ENCODE peak calls at places on chromosomes 13 and 19, in six cellular contexts. One of them, this sample, is unnamed.

GRCh38 chr19:55227241-55228014 is 1.1 kb downstream of the TMEM86B start:
- DNase-seq in cardiac fibroblast: no peak
- DNase-seq in adipocyte: no peak
- DNase-seq in neuronal stem cell: no peak
- DNase-seq in A549: no peak
- DNase-seq in cardiac muscle cell: no peak
- DNase-seq in this sample: no peak

GRCh38 chr19:34324320-34324719 is 40.7 kb upstream of the GPI start:
- DNase-seq in cardiac fibroblast: no peak
- DNase-seq in adipocyte: no peak
- DNase-seq in neuronal stem cell: no peak
- DNase-seq in A549: no peak
- DNase-seq in cardiac muscle cell: no peak
- DNase-seq in this sample: no peak

GRCh38 chr13:51734786-51735185 is 69.2 kb downstream of the DHRS12 start:
- DNase-seq in cardiac fibroblast: no peak
- DNase-seq in adipocyte: peak
- DNase-seq in neuronal stem cell: no peak
- DNase-seq in A549: no peak
- DNase-seq in cardiac muscle cell: no peak
- DNase-seq in this sample: no peak

GRCh38 chr13:77584111-77584510 is 48.6 kb downstream of the SCEL start:
- DNase-seq in cardiac fibroblast: no peak
- DNase-seq in adipocyte: no peak
- DNase-seq in neuronal stem cell: no peak
- DNase-seq in A549: no peak
- DNase-seq in cardiac muscle cell: no peak
- DNase-seq in this sample: no peak

GRCh38 chr13:114013952-114014629 is 40.2 kb upstream of the C13orf46 start:
- DNase-seq in cardiac fibroblast: no peak
- DNase-seq in adipocyte: no peak
- DNase-seq in neuronal stem cell: no peak
- DNase-seq in A549: no peak
- DNase-seq in cardiac muscle cell: no peak
- DNase-seq in this sample: no peak

GRCh38 chr13:47287291-47287751 is 390.5 kb upstream of the HTR2A start:
- DNase-seq in cardiac fibroblast: peak
- DNase-seq in adipocyte: peak
- DNase-seq in neuronal stem cell: no peak
- DNase-seq in A549: no peak
- DNase-seq in cardiac muscle cell: no peak
- DNase-seq in this sample: no peak

GRCh38 chr13:77522444-77522843 is 13.1 kb upstream of the SCEL start:
- DNase-seq in cardiac fibroblast: no peak
- DNase-seq in adipocyte: no peak
- DNase-seq in neuronal stem cell: no peak
- DNase-seq in A549: no peak
- DNase-seq in cardiac muscle cell: no peak
- DNase-seq in this sample: no peak

GRCh38 chr13:99692854-99693253 is 191.6 kb downstream of the TM9SF2 start:
- DNase-seq in cardiac fibroblast: no peak
- DNase-seq in adipocyte: no peak
- DNase-seq in neuronal stem cell: no peak
- DNase-seq in A549: no peak
- DNase-seq in cardiac muscle cell: no peak
- DNase-seq in this sample: no peak

GRCh38 chr13:93108111-93108581 is 118.5 kb upstream of the GPC6 start:
- DNase-seq in cardiac fibroblast: no peak
- DNase-seq in adipocyte: no peak
- DNase-seq in neuronal stem cell: no peak
- DNase-seq in A549: no peak
- DNase-seq in cardiac muscle cell: peak
- DNase-seq in this sample: no peak

GRCh38 chr13:29749401-29750177 is 100.8 kb downstream of the UBL3 start:
- DNase-seq in cardiac fibroblast: peak
- DNase-seq in adipocyte: peak
- DNase-seq in neuronal stem cell: no peak
- DNase-seq in A549: no peak
- DNase-seq in cardiac muscle cell: no peak
- DNase-seq in this sample: no peak

GRCh38 chr19:54967611-54968010 is 1.4 kb downstream of the NLRP2 start:
- DNase-seq in cardiac fibroblast: no peak
- DNase-seq in adipocyte: no peak
- DNase-seq in neuronal stem cell: no peak
- DNase-seq in A549: no peak
- DNase-seq in cardiac muscle cell: no peak
- DNase-seq in this sample: no peak

GRCh38 chr19:13022859-13023636 is 27.8 kb downstream of the NFIX start:
- DNase-seq in cardiac fibroblast: peak
- DNase-seq in adipocyte: peak
- DNase-seq in neuronal stem cell: no peak
- DNase-seq in A549: peak
- DNase-seq in cardiac muscle cell: peak
- DNase-seq in this sample: peak

GRCh38 chr19:589693-590395 is at the start of gene HCN2:
- DNase-seq in cardiac fibroblast: no peak
- DNase-seq in adipocyte: peak
- DNase-seq in neuronal stem cell: no peak
- DNase-seq in A549: no peak
- DNase-seq in cardiac muscle cell: no peak
- DNase-seq in this sample: no peak
- H3K4me3 ChIP-seq in cardiac fibroblast: no peak
- H3K4me3 ChIP-seq in adipocyte: no peak
- H3K4me3 ChIP-seq in neuronal stem cell: no peak
- H3K4me3 ChIP-seq in A549: peak
- H3K4me3 ChIP-seq in cardiac muscle cell: peak
- H3K4me3 ChIP-seq in this sample: no peak

DNA sequence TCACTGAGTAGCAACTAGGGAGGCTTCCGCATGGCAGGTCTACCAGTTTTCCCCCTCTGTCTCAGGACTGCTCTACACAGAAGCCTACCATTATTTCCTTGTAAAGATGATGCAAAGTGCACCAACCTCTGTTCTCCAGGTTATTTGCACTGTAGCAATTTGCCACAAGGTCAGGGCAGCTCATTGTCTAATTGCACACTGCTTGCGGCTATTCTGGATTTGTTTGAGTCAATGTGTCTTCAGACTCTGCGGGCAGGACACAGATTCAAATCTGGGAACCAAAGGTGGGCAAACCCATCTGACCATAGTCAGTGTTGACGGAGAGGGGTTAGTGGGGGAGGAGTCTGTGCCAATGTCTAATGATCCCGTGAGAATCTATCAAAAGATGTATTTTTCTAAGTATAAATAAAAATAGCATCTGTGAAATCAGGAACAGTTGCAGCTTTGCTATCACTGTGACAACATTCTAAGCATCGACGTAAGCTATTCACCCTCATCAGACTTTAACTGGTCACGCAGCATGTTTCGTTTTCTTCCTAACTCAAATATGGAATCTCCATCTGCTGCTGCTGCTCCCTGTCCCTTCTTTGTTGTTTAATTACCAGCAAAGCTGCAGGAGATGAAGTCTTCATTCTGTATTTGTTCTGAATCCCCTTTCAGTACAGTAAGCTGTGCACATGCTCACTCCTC is 26.4 kb downstream of the CYSLTR2 start:
- DNase-seq in cardiac fibroblast: no peak
- DNase-seq in adipocyte: no peak
- DNase-seq in neuronal stem cell: no peak
- DNase-seq in A549: no peak
- DNase-seq in cardiac muscle cell: no peak
- DNase-seq in this sample: no peak
- H3K4me3 ChIP-seq in cardiac fibroblast: no peak
- H3K4me3 ChIP-seq in adipocyte: no peak
- H3K4me3 ChIP-seq in neuronal stem cell: no peak
- H3K4me3 ChIP-seq in A549: no peak
- H3K4me3 ChIP-seq in cardiac muscle cell: no peak
- H3K4me3 ChIP-seq in this sample: no peak

GRCh38 chr13:110600980-110601379 is 14.4 kb upstream of the NAXD start:
- DNase-seq in cardiac fibroblast: no peak
- DNase-seq in adipocyte: no peak
- DNase-seq in neuronal stem cell: no peak
- DNase-seq in A549: no peak
- DNase-seq in cardiac muscle cell: no peak
- DNase-seq in this sample: no peak
- H3K4me3 ChIP-seq in cardiac fibroblast: no peak
- H3K4me3 ChIP-seq in adipocyte: no peak
- H3K4me3 ChIP-seq in neuronal stem cell: no peak
- H3K4me3 ChIP-seq in A549: no peak
- H3K4me3 ChIP-seq in cardiac muscle cell: no peak
- H3K4me3 ChIP-seq in this sample: no peak

GRCh38 chr19:30131722-30132291 is 189.8 kb downstream of the URI1 start:
- DNase-seq in cardiac fibroblast: no peak
- DNase-seq in adipocyte: no peak
- DNase-seq in neuronal stem cell: no peak
- DNase-seq in A549: no peak
- DNase-seq in cardiac muscle cell: no peak
- DNase-seq in this sample: no peak

GRCh38 chr19:30132312-30133075 is 190.5 kb downstream of the URI1 start:
- DNase-seq in cardiac fibroblast: no peak
- DNase-seq in adipocyte: no peak
- DNase-seq in neuronal stem cell: peak
- DNase-seq in A549: no peak
- DNase-seq in cardiac muscle cell: no peak
- DNase-seq in this sample: no peak

GRCh38 chr19:30130356-30131122 is 188.5 kb downstream of the URI1 start:
- DNase-seq in cardiac fibroblast: no peak
- DNase-seq in adipocyte: no peak
- DNase-seq in neuronal stem cell: no peak
- DNase-seq in A549: no peak
- DNase-seq in cardiac muscle cell: no peak
- DNase-seq in this sample: no peak

GRCh38 chr19:30133803-30134202 is 191.8 kb downstream of the URI1 start:
- DNase-seq in cardiac fibroblast: no peak
- DNase-seq in adipocyte: no peak
- DNase-seq in neuronal stem cell: no peak
- DNase-seq in A549: no peak
- DNase-seq in cardiac muscle cell: no peak
- DNase-seq in this sample: peak

GRCh38 chr19:30131246-30131645 is 189.2 kb downstream of the URI1 start:
- DNase-seq in cardiac fibroblast: no peak
- DNase-seq in adipocyte: no peak
- DNase-seq in neuronal stem cell: no peak
- DNase-seq in A549: no peak
- DNase-seq in cardiac muscle cell: no peak
- DNase-seq in this sample: no peak
- H3K4me3 ChIP-seq in cardiac fibroblast: no peak
- H3K4me3 ChIP-seq in adipocyte: no peak
- H3K4me3 ChIP-seq in neuronal stem cell: no peak
- H3K4me3 ChIP-seq in A549: no peak
- H3K4me3 ChIP-seq in cardiac muscle cell: no peak
- H3K4me3 ChIP-seq in this sample: no peak

GRCh38 chr13:104001766-104002165 is 935.5 kb upstream of the SLC10A2 start:
- DNase-seq in cardiac fibroblast: no peak
- DNase-seq in adipocyte: no peak
- DNase-seq in neuronal stem cell: no peak
- DNase-seq in A549: no peak
- DNase-seq in cardiac muscle cell: no peak
- DNase-seq in this sample: no peak
- H3K4me3 ChIP-seq in cardiac fibroblast: no peak
- H3K4me3 ChIP-seq in adipocyte: no peak
- H3K4me3 ChIP-seq in neuronal stem cell: no peak
- H3K4me3 ChIP-seq in A549: no peak
- H3K4me3 ChIP-seq in cardiac muscle cell: no peak
- H3K4me3 ChIP-seq in this sample: no peak

DNA sequence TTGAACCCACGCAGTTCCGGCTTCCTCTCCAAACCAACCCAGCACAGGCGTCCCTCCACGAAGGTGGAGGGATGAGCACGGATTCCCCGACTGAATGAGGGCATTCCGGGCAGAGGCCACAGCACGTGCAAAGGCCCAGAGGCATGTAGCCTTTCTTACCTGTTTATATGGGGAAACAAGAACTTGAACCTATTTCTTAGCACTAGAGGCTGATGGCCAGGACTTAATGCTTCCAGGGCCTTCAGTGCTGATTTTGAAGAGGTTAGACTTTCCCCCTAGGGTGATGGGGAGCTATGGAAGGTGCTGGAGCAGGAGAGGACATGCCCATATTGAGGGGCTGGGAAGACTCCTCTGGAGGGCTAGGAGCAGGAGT is 2.0 kb downstream of the MAST3 start:
- DNase-seq in cardiac fibroblast: no peak
- DNase-seq in adipocyte: no peak
- DNase-seq in neuronal stem cell: no peak
- DNase-seq in A549: no peak
- DNase-seq in cardiac muscle cell: no peak
- DNase-seq in this sample: no peak
- H3K4me3 ChIP-seq in cardiac fibroblast: no peak
- H3K4me3 ChIP-seq in adipocyte: no peak
- H3K4me3 ChIP-seq in neuronal stem cell: no peak
- H3K4me3 ChIP-seq in A549: no peak
- H3K4me3 ChIP-seq in cardiac muscle cell: no peak
- H3K4me3 ChIP-seq in this sample: no peak

GRCh38 chr19:47107201-47107952 is 6.2 kb downstream of the ZC3H4 start:
- DNase-seq in cardiac fibroblast: peak
- DNase-seq in adipocyte: peak
- DNase-seq in neuronal stem cell: no peak
- DNase-seq in A549: no peak
- DNase-seq in cardiac muscle cell: no peak
- DNase-seq in this sample: no peak
- H3K4me3 ChIP-seq in cardiac fibroblast: no peak
- H3K4me3 ChIP-seq in adipocyte: peak
- H3K4me3 ChIP-seq in neuronal stem cell: no peak
- H3K4me3 ChIP-seq in A549: no peak
- H3K4me3 ChIP-seq in cardiac muscle cell: no peak
- H3K4me3 ChIP-seq in this sample: no peak

DNA sequence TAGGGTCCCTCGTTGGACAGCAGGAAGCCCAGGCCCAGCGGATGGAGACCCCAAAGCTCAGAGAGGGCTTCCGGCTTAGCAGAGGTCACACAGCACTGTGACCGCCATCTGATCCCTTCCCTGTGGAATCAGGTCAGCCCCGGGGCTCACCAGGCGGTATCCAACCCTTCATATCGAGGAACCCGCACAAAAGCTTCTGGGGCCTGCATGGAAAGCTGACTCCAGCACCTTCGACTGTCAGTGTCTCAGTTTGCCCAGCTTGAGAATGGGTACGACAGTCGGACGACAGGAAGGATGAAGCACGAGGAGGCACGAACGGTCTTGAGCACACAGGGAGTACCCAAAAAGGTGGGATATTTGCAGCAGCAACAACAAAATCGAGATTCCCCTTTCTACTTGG is 2.6 kb downstream of the TLE5 start:
- DNase-seq in cardiac fibroblast: no peak
- DNase-seq in adipocyte: no peak
- DNase-seq in neuronal stem cell: no peak
- DNase-seq in A549: no peak
- DNase-seq in cardiac muscle cell: no peak
- DNase-seq in this sample: no peak
- H3K4me3 ChIP-seq in cardiac fibroblast: no peak
- H3K4me3 ChIP-seq in adipocyte: no peak
- H3K4me3 ChIP-seq in neuronal stem cell: peak
- H3K4me3 ChIP-seq in A549: no peak
- H3K4me3 ChIP-seq in cardiac muscle cell: no peak
- H3K4me3 ChIP-seq in this sample: no peak